ENCODE peak calls at places on chromosomes 2 and 18, in ten cellular contexts. F, U, P, Y, H, J, C, G, X and A are unnamed samples.

GRCh38 chr2:241161646-241162281 is 11.5 kb downstream of the PPP1R7 start:
- DNase-seq in F (peak), U (no peak), P (peak), Y (peak), H (no peak), J (peak), C (peak), G (peak), X (peak), A (no peak)

GRCh38 chr2:43075054-43075593 is 151.3 kb downstream of the ZFP36L2 start:
- DNase-seq in F (peak), U (no peak), P (no peak), Y (peak), H (no peak), J (peak), C (peak), G (peak), X (peak), A (peak)

GRCh38 chr2:170156592-170156991 is 21.4 kb upstream of the MYO3B start:
- DNase-seq in F (no peak), U (no peak), P (no peak), Y (no peak), H (no peak), J (no peak), C (no peak), G (no peak), X (no peak), A (no peak)

GRCh38 chr2:173452436-173452835 is 97.8 kb downstream of the CDCA7 start:
- DNase-seq in F (no peak), U (no peak), P (no peak), Y (no peak), H (peak), J (no peak), C (no peak), G (no peak), X (no peak), A (no peak)

GRCh38 chr18:8162797-8163196 is 446.4 kb upstream of the RAB12 start:
- DNase-seq in F (no peak), U (no peak), P (no peak), Y (no peak), H (peak), J (no peak), C (no peak), G (no peak), X (no peak), A (no peak)

GRCh38 chr2:11750422-11750821 is 4.0 kb downstream of the LPIN1 start:
- DNase-seq in F (no peak), U (peak), P (no peak), Y (no peak), H (no peak), J (no peak), C (peak), G (no peak), X (no peak), A (no peak)

GRCh38 chr2:191012845-191013616 is 940 bp downstream of the STAT1 start:
- DNase-seq in F (peak), U (no peak), P (peak), Y (no peak), H (no peak), J (no peak), C (no peak), G (peak), X (no peak), A (no peak)

GRCh38 chr2:171347158-171347557 is 86.6 kb downstream of the METTL8 start:
- DNase-seq in F (no peak), U (no peak), P (no peak), Y (no peak), H (no peak), J (no peak), C (no peak), G (no peak), X (no peak), A (no peak)

GRCh38 chr18:23658296-23658695 is 4.4 kb downstream of the ANKRD29 start:
- DNase-seq in F (no peak), U (no peak), P (no peak), Y (no peak), H (no peak), J (no peak), C (no peak), G (peak), X (no peak), A (no peak)

GRCh38 chr2:46776687-46777327 is 138.8 kb downstream of the MCFD2 start:
- DNase-seq in F (peak), U (peak), P (peak), Y (peak), H (peak), J (peak), C (peak), G (peak), X (peak), A (peak)

GRCh38 chr18:12930908-12931307 is 16.9 kb upstream of the SEH1L start:
- DNase-seq in F (no peak), U (no peak), P (no peak), Y (no peak), H (no peak), J (no peak), C (no peak), G (no peak), X (no peak), A (no peak)

GRCh38 chr2:61948661-61949457 is 43.4 kb downstream of the COMMD1 start:
- DNase-seq in F (no peak), U (no peak), P (no peak), Y (no peak), H (no peak), J (no peak), C (no peak), G (no peak), X (no peak), A (peak)

GRCh38 chr18:42583197-42583776 is 532.2 kb downstream of the RIT2 start:
- DNase-seq in F (no peak), U (no peak), P (no peak), Y (no peak), H (no peak), J (no peak), C (no peak), G (peak), X (no peak), A (no peak)

GRCh38 chr2:186693446-186693842 is 416 bp upstream of the FAM171B start:
- DNase-seq in F (no peak), U (no peak), P (no peak), Y (no peak), H (no peak), J (no peak), C (no peak), G (no peak), X (no peak), A (no peak)

GRCh38 chr2:85032621-85033020 is 61.7 kb downstream of the KCMF1 start:
- DNase-seq in F (no peak), U (no peak), P (no peak), Y (no peak), H (no peak), J (no peak), C (no peak), G (no peak), X (no peak), A (no peak)

GRCh38 chr2:144703852-144704324 is 184.0 kb upstream of the ZEB2 start:
- DNase-seq in F (peak), U (no peak), P (peak), Y (no peak), H (no peak), J (no peak), C (peak), G (peak), X (peak), A (no peak)

GRCh38 chr2:5914831-5915611 is 222.8 kb downstream of the SOX11 start:
- DNase-seq in F (peak), U (no peak), P (no peak), Y (no peak), H (peak), J (peak), C (no peak), G (no peak), X (no peak), A (no peak)

GRCh38 chr2:144625216-144626010 is 105.5 kb upstream of the ZEB2 start:
- DNase-seq in F (no peak), U (no peak), P (no peak), Y (no peak), H (no peak), J (no peak), C (no peak), G (no peak), X (no peak), A (no peak)

GRCh38 chr2:24362253-24362652 is 1.9 kb upstream of the ITSN2 start:
- DNase-seq in F (no peak), U (no peak), P (no peak), Y (no peak), H (no peak), J (no peak), C (no peak), G (no peak), X (no peak), A (peak)

GRCh38 chr2:216792222-216793001 is 67.5 kb downstream of the TNP1 start:
- DNase-seq in F (peak), U (no peak), P (no peak), Y (no peak), H (peak), J (peak), C (no peak), G (peak), X (peak), A (no peak)

GRCh38 chr2:241895732-241896641 is 26.5 kb downstream of the RTP5 start:
- DNase-seq in F (peak), U (no peak), P (peak), Y (peak), H (no peak), J (no peak), C (no peak), G (peak), X (peak), A (no peak)

GRCh38 chr2:207469380-207469779 is 60.4 kb upstream of the CREB1 start:
- DNase-seq in F (no peak), U (no peak), P (no peak), Y (no peak), H (no peak), J (no peak), C (no peak), G (no peak), X (no peak), A (no peak)

GRCh38 chr2:12321017-12321641 is 395.6 kb upstream of the TRIB2 start:
- DNase-seq in F (peak), U (no peak), P (peak), Y (peak), H (no peak), J (peak), C (no peak), G (peak), X (peak), A (no peak)

GRCh38 chr2:168699834-168700417 is 102.5 kb upstream of the NOSTRIN start:
- DNase-seq in F (peak), U (no peak), P (no peak), Y (no peak), H (no peak), J (peak), C (peak), G (peak), X (peak), A (no peak)

GRCh38 chr2:177711472-177712276 is 319.1 kb downstream of the AGPS start:
- DNase-seq in F (no peak), U (no peak), P (no peak), Y (no peak), H (no peak), J (no peak), C (no peak), G (no peak), X (no peak), A (no peak)

GRCh38 chr2:71455741-71456569 is 2.6 kb downstream of the DYSF start:
- DNase-seq in F (no peak), U (no peak), P (peak), Y (no peak), H (no peak), J (peak), C (no peak), G (no peak), X (no peak), A (peak)

GRCh38 chr2:23541453-23542334 is 156.7 kb downstream of the KLHL29 start:
- DNase-seq in F (no peak), U (no peak), P (peak), Y (no peak), H (no peak), J (peak), C (no peak), G (no peak), X (no peak), A (no peak)

GRCh38 chr2:237432484-237433092 is 18.6 kb upstream of the COL6A3 start:
- DNase-seq in F (peak), U (peak), P (no peak), Y (peak), H (no peak), J (no peak), C (peak), G (peak), X (no peak), A (no peak)

GRCh38 chr2:232527905-232528470 is 2.0 kb downstream of the CHRND start:
- DNase-seq in F (no peak), U (no peak), P (no peak), Y (no peak), H (no peak), J (no peak), C (no peak), G (no peak), X (no peak), A (no peak)

GRCh38 chr2:128290356-128290755 is 28.3 kb downstream of the HS6ST1 start:
- DNase-seq in F (no peak), U (no peak), P (no peak), Y (no peak), H (no peak), J (no peak), C (no peak), G (no peak), X (no peak), A (no peak)

GRCh38 chr2:165601065-165601830 is 131.8 kb downstream of the CSRNP3 start:
- DNase-seq in F (no peak), U (no peak), P (no peak), Y (no peak), H (no peak), J (no peak), C (no peak), G (peak), X (no peak), A (no peak)

GRCh38 chr18:3458952-3459853 is 9.2 kb downstream of the TGIF1 start:
- DNase-seq in F (no peak), U (no peak), P (no peak), Y (no peak), H (no peak), J (no peak), C (no peak), G (peak), X (no peak), A (no peak)

GRCh38 chr2:42567806-42568429 is 514 bp upstream of the MTA3 start:
- DNase-seq in F (peak), U (no peak), P (peak), Y (peak), H (peak), J (peak), C (peak), G (peak), X (peak), A (peak)

GRCh38 chr2:42234056-42234455 is 64.9 kb downstream of the EML4 start:
- DNase-seq in F (no peak), U (no peak), P (no peak), Y (no peak), H (no peak), J (no peak), C (no peak), G (peak), X (no peak), A (peak)

GRCh38 chr2:226837334-226837733 is 1.5 kb downstream of the RHBDD1 start:
- DNase-seq in F (no peak), U (no peak), P (no peak), Y (no peak), H (no peak), J (no peak), C (no peak), G (no peak), X (no peak), A (no peak)

GRCh38 chr2:226837787-226838603 is 2.1 kb downstream of the RHBDD1 start:
- DNase-seq in F (no peak), U (no peak), P (peak), Y (no peak), H (no peak), J (no peak), C (no peak), G (no peak), X (no peak), A (no peak)

GRCh38 chr2:226836548-226836885 is 663 bp downstream of the RHBDD1 start:
- DNase-seq in F (no peak), U (no peak), P (no peak), Y (no peak), H (no peak), J (no peak), C (no peak), G (no peak), X (no peak), A (no peak)

GRCh38 chr2:226839960-226840359 is 4.1 kb downstream of the RHBDD1 start:
- DNase-seq in F (no peak), U (no peak), P (peak), Y (no peak), H (no peak), J (no peak), C (no peak), G (no peak), X (no peak), A (no peak)

DNA sequence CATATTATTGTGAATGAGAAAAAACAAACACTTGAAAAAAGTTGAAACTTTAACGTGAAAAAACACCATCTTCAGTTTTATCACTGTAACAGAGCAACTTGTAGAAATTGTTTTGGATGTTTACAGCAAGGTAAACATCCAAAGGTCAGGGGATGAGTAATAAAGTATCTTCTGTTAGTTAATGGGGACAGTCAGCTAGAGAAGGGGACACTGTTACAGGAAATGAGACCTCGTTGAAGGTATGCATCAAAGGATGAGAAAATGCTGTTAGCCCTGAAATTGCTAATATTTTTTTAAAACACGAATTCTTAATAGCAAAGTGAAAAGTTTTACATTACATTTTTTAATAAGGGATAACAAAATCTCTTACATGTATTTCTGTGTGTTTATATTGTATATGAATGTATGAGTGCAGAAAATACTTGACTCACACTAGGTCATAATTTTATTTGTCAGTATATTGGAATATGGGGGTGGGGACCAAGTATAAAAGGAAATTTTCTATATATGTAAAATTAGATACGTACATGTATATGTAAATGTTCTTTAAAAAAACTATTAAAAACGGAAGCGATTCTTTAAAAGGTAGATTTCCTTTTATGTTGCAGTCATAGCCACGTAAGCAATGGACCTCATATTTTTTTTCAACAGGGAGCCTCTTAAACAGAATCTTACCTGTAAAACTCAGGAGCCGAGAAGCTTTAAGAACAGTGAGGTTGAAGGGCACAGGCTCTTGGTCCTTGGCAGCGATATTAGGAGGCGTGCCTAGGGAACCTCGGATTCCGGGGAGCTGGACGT is 3.1 kb downstream of the RHBDD1 start:
- DNase-seq in F (no peak), U (no peak), P (no peak), Y (no peak), H (no peak), J (no peak), C (no peak), G (no peak), X (no peak), A (no peak)
- H3K4me3 ChIP-seq in F (no peak), U (no peak), P (peak), Y (no peak), H (no peak), J (no peak), C (no peak), G (no peak), X (no peak), A (no peak)

DNA sequence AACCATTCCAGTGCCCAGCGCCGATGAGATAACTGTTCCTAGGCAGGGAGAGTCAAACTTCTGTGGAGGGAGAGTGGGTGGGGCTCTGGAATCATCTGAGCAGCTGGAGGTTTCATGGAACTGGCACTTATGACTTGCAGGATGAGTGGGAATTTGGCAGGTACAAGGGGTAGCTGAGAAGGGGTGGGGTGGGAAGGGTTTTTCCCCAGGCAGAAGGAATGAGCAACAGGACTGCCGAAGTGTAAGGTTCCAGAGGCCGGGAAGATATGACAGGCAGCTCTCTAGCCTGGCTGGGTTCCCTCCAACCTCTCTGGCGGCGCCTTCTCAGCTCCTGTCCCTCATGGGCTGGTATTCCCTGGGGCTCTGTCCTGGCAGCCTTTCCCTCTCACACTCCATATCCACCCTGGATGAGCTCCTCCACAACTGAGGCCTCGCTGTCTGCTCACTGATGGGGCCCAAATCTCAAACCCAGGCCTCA is 2.5 kb upstream of the TET3 start:
- DNase-seq in F (no peak), U (no peak), P (no peak), Y (no peak), H (no peak), J (no peak), C (no peak), G (peak), X (no peak), A (no peak)
- H3K4me3 ChIP-seq in F (no peak), U (no peak), P (no peak), Y (no peak), H (no peak), J (no peak), C (no peak), G (no peak), X (peak), A (no peak)

GRCh38 chr2:37877457-37878315 is 47.4 kb upstream of the RMDN2 start:
- DNase-seq in F (peak), U (peak), P (peak), Y (no peak), H (peak), J (peak), C (no peak), G (peak), X (no peak), A (no peak)
- H3K4me3 ChIP-seq in F (no peak), U (no peak), P (no peak), Y (no peak), H (no peak), J (peak), C (no peak), G (no peak), X (no peak), A (no peak)

GRCh38 chr2:152715854-152716428 is 1.3 kb downstream of the PRPF40A start:
- DNase-seq in F (no peak), U (peak), P (peak), Y (peak), H (peak), J (no peak), C (no peak), G (peak), X (no peak), A (peak)
- H3K4me3 ChIP-seq in F (no peak), U (peak), P (peak), Y (peak), H (peak), J (peak), C (peak), G (peak), X (peak), A (peak)

GRCh38 chr2:120892967-120893667 is 157.4 kb downstream of the GLI2 start:
- DNase-seq in F (no peak), U (no peak), P (no peak), Y (peak), H (peak), J (no peak), C (no peak), G (peak), X (no peak), A (no peak)
- H3K4me3 ChIP-seq in F (no peak), U (no peak), P (no peak), Y (no peak), H (peak), J (no peak), C (no peak), G (no peak), X (peak), A (no peak)

DNA sequence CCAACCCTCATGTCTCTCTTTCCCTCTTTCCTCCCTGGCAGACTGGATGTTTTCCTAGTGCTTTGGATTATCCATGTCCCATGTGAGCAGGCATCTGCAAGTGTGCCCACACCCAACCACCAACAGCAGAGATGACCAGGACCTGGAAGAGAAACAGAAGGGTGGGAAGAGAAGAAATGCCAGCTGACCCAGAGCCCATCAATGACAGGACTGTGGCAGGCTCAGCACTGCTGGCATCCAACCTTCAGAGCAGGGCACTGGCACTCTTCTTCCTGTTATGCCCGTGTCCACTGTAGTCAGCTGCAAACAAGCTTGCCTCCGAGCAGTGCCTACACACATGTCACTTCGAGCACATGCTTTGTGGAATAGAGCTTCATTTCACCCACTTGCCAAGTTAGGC is 121.1 kb downstream of the TANC1 start:
- DNase-seq in F (no peak), U (no peak), P (no peak), Y (no peak), H (no peak), J (peak), C (no peak), G (no peak), X (no peak), A (no peak)
- H3K4me3 ChIP-seq in F (no peak), U (no peak), P (no peak), Y (no peak), H (no peak), J (no peak), C (no peak), G (no peak), X (no peak), A (no peak)

GRCh38 chr2:223099561-223099960 is 47.6 kb downstream of the KCNE4 start:
- DNase-seq in F (no peak), U (no peak), P (no peak), Y (no peak), H (no peak), J (no peak), C (no peak), G (no peak), X (no peak), A (no peak)
- H3K4me3 ChIP-seq in F (no peak), U (no peak), P (no peak), Y (no peak), H (no peak), J (no peak), C (no peak), G (no peak), X (no peak), A (no peak)